ENCODE peak calls at places on chromosome 21, in nine cellular contexts. G is NCI-H748 treated with DMSO at 0.1 percent for 48 hours, T is T follicular helper cell, E is body of pancreas, A is GM12892, Q is GM04504, Y is DMS153, N is foreskin fibroblast, I is thyroid gland. D is an unnamed sample.

GRCh38 chr21:17139696-17140095 is 373.1 kb upstream of the CXADR start:
- DNase-seq in Q (no peak), Y (no peak), E (no peak), T (no peak), A (no peak), G (no peak), I (no peak), N (no peak), D (no peak)

GRCh38 chr21:39094847-39095525 is 88.3 kb downstream of the PSMG1 start:
- DNase-seq in E (no peak), I (no peak), T (no peak), Q (no peak), A (no peak), Y (no peak), N (no peak), G (no peak), D (no peak)

GRCh38 chr21:42174173-42174572 is 44.8 kb upstream of the ABCG1 start:
- DNase-seq in E (no peak), N (no peak), Q (no peak), I (no peak), T (no peak), Y (no peak), A (no peak), G (no peak), D (no peak)

GRCh38 chr21:15766952-15767603 is 37.3 kb downstream of the USP25 start:
- DNase-seq in Q (no peak), E (no peak), N (no peak), Y (no peak), T (no peak), I (no peak), A (no peak), G (no peak), D (no peak)

GRCh38 chr21:15063821-15064575 is 802 bp downstream of the NRIP1 start:
- DNase-seq in I (peak), T (no peak), G (no peak), Q (no peak), A (no peak), Y (no peak), E (peak), N (peak), D (no peak)

GRCh38 chr21:36980280-36981048 is 14.0 kb upstream of the HLCS start:
- DNase-seq in Y (peak), G (peak), T (no peak), N (no peak), Q (no peak), A (no peak), E (peak), I (peak), D (no peak)

GRCh38 chr21:46317710-46318463 is 5.8 kb downstream of the C21orf58 start:
- DNase-seq in I (peak), Y (peak), G (peak), N (no peak), Q (no peak), T (no peak), E (peak), A (no peak), D (no peak)

GRCh38 chr21:25625036-25625435 is 14.0 kb upstream of the JAM2 start:
- DNase-seq in G (no peak), N (no peak), A (no peak), Y (no peak), I (no peak), Q (no peak), E (no peak), T (no peak), D (no peak)

GRCh38 chr21:27677547-27677946 is 710.7 kb upstream of the ADAMTS5 start:
- DNase-seq in E (no peak), Y (no peak), Q (no peak), T (no peak), G (no peak), A (no peak), N (no peak), I (no peak), D (no peak)

GRCh38 chr21:20627594-20627993 is 370.6 kb upstream of the NCAM2 start:
- DNase-seq in N (no peak), A (no peak), T (no peak), Y (no peak), Q (no peak), I (no peak), G (no peak), E (no peak), D (no peak)

GRCh38 chr21:22670148-22670547 is 1671.9 kb downstream of the NCAM2 start:
- DNase-seq in Y (no peak), G (no peak), I (no peak), Q (no peak), E (no peak), T (no peak), A (no peak), N (no peak), D (no peak)

GRCh38 chr21:42301371-42302291 is 13.6 kb downstream of the TFF3 start:
- DNase-seq in Q (no peak), G (no peak), T (no peak), E (no peak), Y (no peak), A (no peak), I (no peak), N (no peak), D (no peak)

GRCh38 chr21:46155514-46156377 is at the start of gene FTCD:
- DNase-seq in T (no peak), I (no peak), N (no peak), G (no peak), Q (no peak), E (peak), Y (no peak), A (no peak), D (no peak)

GRCh38 chr21:42164064-42164789 is 54.7 kb upstream of the ABCG1 start:
- DNase-seq in I (peak), E (peak), T (peak), Y (peak), N (no peak), G (peak), Q (no peak), A (peak), D (no peak)

GRCh38 chr21:46067505-46068201 is 30.3 kb upstream of the COL6A2 start:
- DNase-seq in A (no peak), Q (no peak), E (no peak), Y (no peak), G (no peak), N (no peak), I (no peak), T (no peak), D (no peak)

GRCh38 chr21:29117372-29117955 is 13.0 kb upstream of the MAP3K7CL start:
- DNase-seq in G (no peak), Q (no peak), N (no peak), Y (no peak), E (no peak), I (no peak), A (no peak), T (no peak), D (no peak)

GRCh38 chr21:39095681-39096080 is 87.6 kb downstream of the PSMG1 start:
- DNase-seq in N (no peak), Y (no peak), G (no peak), T (no peak), I (no peak), Q (no peak), E (no peak), A (no peak), D (no peak)

GRCh38 chr21:31257265-31257664 is 86.8 kb downstream of the TIAM1 start:
- DNase-seq in N (no peak), G (no peak), E (no peak), I (no peak), Q (no peak), T (no peak), A (no peak), Y (no peak), D (no peak)

GRCh38 chr21:29526545-29526944 is 227.8 kb downstream of the BACH1 start:
- DNase-seq in Q (no peak), A (no peak), T (no peak), Y (no peak), G (no peak), E (no peak), I (no peak), N (no peak), D (no peak)

GRCh38 chr21:25898671-25899070 is 163.9 kb downstream of the GABPA start:
- DNase-seq in E (no peak), I (no peak), Q (no peak), T (no peak), A (no peak), N (no peak), Y (no peak), G (no peak), D (no peak)

GRCh38 chr21:44441041-44441400 is 14.3 kb upstream of the LRRC3 start:
- DNase-seq in I (no peak), T (no peak), E (no peak), Q (no peak), N (no peak), G (no peak), A (no peak), Y (no peak), D (no peak)

GRCh38 chr21:33531007-33531406 is 10.9 kb downstream of the GART start:
- DNase-seq in N (no peak), G (no peak), T (no peak), Q (no peak), Y (no peak), E (no peak), I (no peak), A (no peak), D (no peak)

GRCh38 chr21:44653123-44653522 is 1.3 kb downstream of the KRTAP12-4 start:
- DNase-seq in E (no peak), Q (no peak), I (no peak), A (no peak), G (no peak), Y (no peak), N (no peak), T (no peak), D (no peak)

GRCh38 chr21:38790961-38791360 is 14.8 kb upstream of the ETS2 start:
- DNase-seq in N (no peak), G (no peak), A (no peak), Y (no peak), T (no peak), I (no peak), E (no peak), Q (no peak), D (no peak)

GRCh38 chr21:42213082-42213774 is 5.7 kb upstream of the ABCG1 start:
- DNase-seq in E (no peak), Y (no peak), N (no peak), G (no peak), I (no peak), Q (no peak), T (no peak), A (no peak), D (no peak)

GRCh38 chr21:46636550-46637289 is 1.2 kb downstream of the PRMT2 start:
- DNase-seq in G (no peak), N (no peak), E (no peak), I (no peak), T (no peak), A (no peak), Q (no peak), Y (no peak), D (no peak)

GRCh38 chr21:32570456-32570855 is 14.9 kb downstream of the TCP10L start:
- DNase-seq in Y (no peak), T (no peak), N (no peak), E (no peak), G (no peak), I (no peak), Q (no peak), A (no peak), D (no peak)

GRCh38 chr21:20445971-20446370 is 552.2 kb upstream of the NCAM2 start:
- DNase-seq in Q (no peak), N (no peak), E (no peak), A (no peak), Y (no peak), I (no peak), G (no peak), T (no peak), D (no peak)